ENCODE peak calls at places on chromosomes 7 and 10, in ten cellular contexts. One of them, this sample, is unnamed.
A peak's percentile ranks its signal among the peaks of the same experiment; 100 is the strongest.

GRCh38 chr7:44639701-44640321 is 33.4 kb downstream of the OGDH start:
- DNase-seq in left ventricle myocardium inferior: peak; percentile 36
- DNase-seq in GM23248: peak; percentile 69
- DNase-seq in mammary epithelial cell: peak; percentile 91
- DNase-seq in suprapubic skin: peak; percentile 77
- DNase-seq in heart left ventricle: no peak
- DNase-seq in cardiac muscle cell: peak; percentile 77
- DNase-seq in keratinocyte: peak; percentile 84
- DNase-seq in astrocyte: peak; percentile 91
- DNase-seq in CD8-positive, alpha-beta memory T cell: no peak
- DNase-seq in this sample: peak; percentile 84

GRCh38 chr10:114103286-114103685 is 59.6 kb downstream of the ADRB1 start:
- DNase-seq in CD8-positive, alpha-beta memory T cell: no peak
- DNase-seq in mammary epithelial cell: peak; percentile 46
- DNase-seq in heart left ventricle: no peak
- DNase-seq in keratinocyte: no peak
- DNase-seq in left ventricle myocardium inferior: no peak
- DNase-seq in astrocyte: peak; percentile 36
- DNase-seq in cardiac muscle cell: peak; percentile 57
- DNase-seq in GM23248: peak; percentile 78
- DNase-seq in suprapubic skin: no peak
- DNase-seq in this sample: no peak

GRCh38 chr7:35553498-35553897 is 141.4 kb downstream of the HERPUD2 start:
- DNase-seq in cardiac muscle cell: peak; percentile 21
- DNase-seq in left ventricle myocardium inferior: no peak
- DNase-seq in keratinocyte: no peak
- DNase-seq in suprapubic skin: no peak
- DNase-seq in CD8-positive, alpha-beta memory T cell: no peak
- DNase-seq in mammary epithelial cell: no peak
- DNase-seq in astrocyte: no peak
- DNase-seq in heart left ventricle: no peak
- DNase-seq in GM23248: no peak
- DNase-seq in this sample: no peak

GRCh38 chr7:6320791-6321190 is 48.4 kb upstream of the CYTH3 start:
- DNase-seq in keratinocyte: no peak
- DNase-seq in mammary epithelial cell: no peak
- DNase-seq in suprapubic skin: no peak
- DNase-seq in heart left ventricle: no peak
- DNase-seq in GM23248: no peak
- DNase-seq in CD8-positive, alpha-beta memory T cell: no peak
- DNase-seq in astrocyte: no peak
- DNase-seq in left ventricle myocardium inferior: no peak
- DNase-seq in cardiac muscle cell: no peak
- DNase-seq in this sample: no peak

GRCh38 chr10:114674321-114674720 is 16.2 kb upstream of the ABLIM1 start:
- DNase-seq in left ventricle myocardium inferior: no peak
- DNase-seq in astrocyte: no peak
- DNase-seq in keratinocyte: no peak
- DNase-seq in mammary epithelial cell: no peak
- DNase-seq in CD8-positive, alpha-beta memory T cell: no peak
- DNase-seq in suprapubic skin: no peak
- DNase-seq in GM23248: no peak
- DNase-seq in cardiac muscle cell: no peak
- DNase-seq in heart left ventricle: no peak
- DNase-seq in this sample: no peak

GRCh38 chr7:80450621-80451308 is 61.1 kb downstream of the GNAT3 start:
- DNase-seq in mammary epithelial cell: peak; percentile 41
- DNase-seq in cardiac muscle cell: no peak
- DNase-seq in CD8-positive, alpha-beta memory T cell: no peak
- DNase-seq in left ventricle myocardium inferior: no peak
- DNase-seq in GM23248: peak; percentile 44
- DNase-seq in keratinocyte: no peak
- DNase-seq in heart left ventricle: no peak
- DNase-seq in suprapubic skin: no peak
- DNase-seq in astrocyte: peak; percentile 67
- DNase-seq in this sample: no peak

GRCh38 chr10:52213511-52213831 is 100.6 kb upstream of the DKK1 start:
- DNase-seq in suprapubic skin: no peak
- DNase-seq in cardiac muscle cell: peak; percentile 26
- DNase-seq in CD8-positive, alpha-beta memory T cell: no peak
- DNase-seq in left ventricle myocardium inferior: no peak
- DNase-seq in heart left ventricle: no peak
- DNase-seq in astrocyte: peak; percentile 27
- DNase-seq in keratinocyte: no peak
- DNase-seq in GM23248: peak; percentile 73
- DNase-seq in mammary epithelial cell: peak; percentile 22
- DNase-seq in this sample: no peak

GRCh38 chr10:58326967-58327381 is 7.8 kb upstream of the UBE2D1 start:
- DNase-seq in GM23248: peak; percentile 90
- DNase-seq in CD8-positive, alpha-beta memory T cell: no peak
- DNase-seq in suprapubic skin: peak; percentile 81
- DNase-seq in cardiac muscle cell: no peak
- DNase-seq in left ventricle myocardium inferior: peak; percentile 57
- DNase-seq in astrocyte: peak; percentile 39
- DNase-seq in keratinocyte: peak; percentile 5
- DNase-seq in mammary epithelial cell: no peak
- DNase-seq in heart left ventricle: peak; percentile 41
- DNase-seq in this sample: no peak

GRCh38 chr7:140209866-140210609 is 33.3 kb upstream of the KDM7A start:
- DNase-seq in heart left ventricle: peak; percentile 37
- DNase-seq in CD8-positive, alpha-beta memory T cell: no peak
- DNase-seq in mammary epithelial cell: no peak
- DNase-seq in astrocyte: no peak
- DNase-seq in keratinocyte: no peak
- DNase-seq in cardiac muscle cell: no peak
- DNase-seq in left ventricle myocardium inferior: peak; percentile 35
- DNase-seq in suprapubic skin: no peak
- DNase-seq in GM23248: no peak
- DNase-seq in this sample: no peak

GRCh38 chr7:102450242-102450641 is 14.4 kb downstream of the ALKBH4 start:
- DNase-seq in heart left ventricle: no peak
- DNase-seq in GM23248: no peak
- DNase-seq in cardiac muscle cell: no peak
- DNase-seq in left ventricle myocardium inferior: no peak
- DNase-seq in CD8-positive, alpha-beta memory T cell: peak; percentile 25
- DNase-seq in keratinocyte: no peak
- DNase-seq in astrocyte: no peak
- DNase-seq in mammary epithelial cell: no peak
- DNase-seq in suprapubic skin: no peak
- DNase-seq in this sample: no peak

GRCh38 chr10:129844191-129844590 is 119.9 kb downstream of the EBF3 start:
- DNase-seq in suprapubic skin: peak; percentile 38
- DNase-seq in heart left ventricle: no peak
- DNase-seq in cardiac muscle cell: no peak
- DNase-seq in keratinocyte: no peak
- DNase-seq in astrocyte: no peak
- DNase-seq in CD8-positive, alpha-beta memory T cell: no peak
- DNase-seq in GM23248: no peak
- DNase-seq in left ventricle myocardium inferior: no peak
- DNase-seq in mammary epithelial cell: no peak
- DNase-seq in this sample: no peak
- H3K27me3 ChIP-seq in suprapubic skin: peaks cover 10% of the 10 kb centered on the region
- H3K27me3 ChIP-seq in heart left ventricle: no peaks in the 10 kb centered on the region
- H3K27me3 ChIP-seq in cardiac muscle cell: no peaks in the 10 kb centered on the region
- H3K27me3 ChIP-seq in keratinocyte: no peaks in the 10 kb centered on the region
- H3K27me3 ChIP-seq in astrocyte: no peaks in the 10 kb centered on the region
- H3K27me3 ChIP-seq in CD8-positive, alpha-beta memory T cell: no peaks in the 10 kb centered on the region
- H3K27me3 ChIP-seq in GM23248: no peaks in the 10 kb centered on the region
- H3K27me3 ChIP-seq in left ventricle myocardium inferior: no peaks in the 10 kb centered on the region
- H3K27me3 ChIP-seq in mammary epithelial cell: no peaks in the 10 kb centered on the region
- H3K27me3 ChIP-seq in this sample: peaks cover 2% of the 10 kb centered on the region

GRCh38 chr10:87660484-87661133 is 931 bp downstream of the PAPSS2 start:
- DNase-seq in left ventricle myocardium inferior: peak; percentile 20
- DNase-seq in cardiac muscle cell: no peak
- DNase-seq in keratinocyte: no peak
- DNase-seq in mammary epithelial cell: no peak
- DNase-seq in suprapubic skin: no peak
- DNase-seq in CD8-positive, alpha-beta memory T cell: no peak
- DNase-seq in heart left ventricle: peak; percentile 28
- DNase-seq in astrocyte: peak; percentile 77
- DNase-seq in GM23248: peak; percentile 72
- DNase-seq in this sample: no peak

GRCh38 chr10:87659571-87660483 is at the start of gene PAPSS2:
- DNase-seq in cardiac muscle cell: peak; percentile 65
- DNase-seq in mammary epithelial cell: peak; percentile 46
- DNase-seq in astrocyte: peak; percentile 63
- DNase-seq in left ventricle myocardium inferior: peak; percentile 72
- DNase-seq in GM23248: peak; percentile 83
- DNase-seq in suprapubic skin: peak; percentile 80
- DNase-seq in keratinocyte: no peak
- DNase-seq in heart left ventricle: peak; percentile 77
- DNase-seq in CD8-positive, alpha-beta memory T cell: no peak
- DNase-seq in this sample: no peak

GRCh38 chr10:87658383-87658795 is 1.3 kb upstream of the PAPSS2 start:
- DNase-seq in CD8-positive, alpha-beta memory T cell: no peak
- DNase-seq in keratinocyte: no peak
- DNase-seq in cardiac muscle cell: peak; percentile 46
- DNase-seq in astrocyte: no peak
- DNase-seq in GM23248: peak; percentile 15
- DNase-seq in mammary epithelial cell: no peak
- DNase-seq in suprapubic skin: no peak
- DNase-seq in left ventricle myocardium inferior: no peak
- DNase-seq in heart left ventricle: no peak
- DNase-seq in this sample: no peak

GRCh38 chr10:87657370-87657769 is 2.3 kb upstream of the PAPSS2 start:
- DNase-seq in suprapubic skin: no peak
- DNase-seq in mammary epithelial cell: no peak
- DNase-seq in left ventricle myocardium inferior: no peak
- DNase-seq in astrocyte: peak; percentile 64
- DNase-seq in keratinocyte: no peak
- DNase-seq in heart left ventricle: no peak
- DNase-seq in GM23248: peak; percentile 40
- DNase-seq in CD8-positive, alpha-beta memory T cell: no peak
- DNase-seq in cardiac muscle cell: no peak
- DNase-seq in this sample: no peak

DNA sequence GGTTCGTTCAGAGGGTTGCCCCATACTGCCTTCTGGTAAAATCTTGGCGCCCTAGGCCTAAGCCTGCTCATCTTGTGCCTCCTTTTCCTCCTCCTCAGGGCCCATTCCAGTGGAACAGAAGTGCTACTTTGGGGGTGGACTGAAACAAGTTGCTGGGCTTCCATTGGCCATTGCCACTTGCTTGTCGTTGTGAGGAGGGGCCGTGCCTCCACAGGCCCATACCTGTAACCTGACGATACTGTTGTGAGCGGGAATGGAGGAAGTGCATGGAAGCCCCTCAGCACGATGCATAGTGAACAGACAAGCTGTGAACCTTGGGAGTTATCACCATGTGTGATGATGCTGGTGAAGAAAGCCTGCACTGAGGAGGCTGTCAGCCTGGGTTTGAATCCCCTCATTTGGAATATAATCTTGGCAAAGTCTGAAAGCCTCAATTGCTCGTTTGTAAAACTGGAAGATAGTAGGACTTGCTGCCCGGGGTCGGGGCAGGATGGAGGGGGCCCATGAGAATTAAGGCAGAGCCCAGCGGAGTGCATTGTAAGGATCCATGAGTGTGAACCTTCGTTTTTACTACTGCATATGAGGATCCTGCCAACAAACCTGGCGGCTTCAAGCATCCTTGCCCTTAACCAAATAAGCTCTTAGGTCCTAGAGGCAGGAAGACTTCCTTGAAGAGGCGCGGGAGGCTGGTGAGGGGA is 671 bp upstream of the PAPSS2 start:
- DNase-seq in astrocyte: no peak
- DNase-seq in mammary epithelial cell: no peak
- DNase-seq in left ventricle myocardium inferior: no peak
- DNase-seq in heart left ventricle: no peak
- DNase-seq in cardiac muscle cell: peak; percentile 47
- DNase-seq in CD8-positive, alpha-beta memory T cell: no peak
- DNase-seq in suprapubic skin: no peak
- DNase-seq in GM23248: no peak
- DNase-seq in keratinocyte: no peak
- DNase-seq in this sample: no peak
- H3K4me3 ChIP-seq in astrocyte: peak overlapping the region; percentile 100
- H3K4me3 ChIP-seq in mammary epithelial cell: no peak overlapping the region
- H3K4me3 ChIP-seq in left ventricle myocardium inferior: peak overlapping the region; percentile 89
- H3K4me3 ChIP-seq in heart left ventricle: peak overlapping the region; percentile 92
- H3K4me3 ChIP-seq in cardiac muscle cell: peak overlapping the region; percentile 79
- H3K4me3 ChIP-seq in CD8-positive, alpha-beta memory T cell: no peak overlapping the region
- H3K4me3 ChIP-seq in suprapubic skin: peak overlapping the region; percentile 62
- H3K4me3 ChIP-seq in GM23248: peak overlapping the region; percentile 99
- H3K4me3 ChIP-seq in keratinocyte: no peak overlapping the region
- H3K4me3 ChIP-seq in this sample: peak overlapping the region; percentile 73

GRCh38 chr10:87860156-87860795 is 3.1 kb downstream of the KLLN start:
- DNase-seq in mammary epithelial cell: peak; percentile 68
- DNase-seq in astrocyte: peak; percentile 46
- DNase-seq in suprapubic skin: no peak
- DNase-seq in heart left ventricle: no peak
- DNase-seq in left ventricle myocardium inferior: no peak
- DNase-seq in CD8-positive, alpha-beta memory T cell: no peak
- DNase-seq in cardiac muscle cell: peak; percentile 23
- DNase-seq in keratinocyte: no peak
- DNase-seq in GM23248: peak; percentile 66
- DNase-seq in this sample: no peak
- H3K27me3 ChIP-seq in mammary epithelial cell: no peaks in the 10 kb centered on the region
- H3K27me3 ChIP-seq in astrocyte: no peaks in the 10 kb centered on the region
- H3K27me3 ChIP-seq in suprapubic skin: no peaks in the 10 kb centered on the region
- H3K27me3 ChIP-seq in heart left ventricle: no peaks in the 10 kb centered on the region
- H3K27me3 ChIP-seq in left ventricle myocardium inferior: no peaks in the 10 kb centered on the region
- H3K27me3 ChIP-seq in CD8-positive, alpha-beta memory T cell: no peaks in the 10 kb centered on the region
- H3K27me3 ChIP-seq in cardiac muscle cell: no peaks in the 10 kb centered on the region
- H3K27me3 ChIP-seq in keratinocyte: no peaks in the 10 kb centered on the region
- H3K27me3 ChIP-seq in GM23248: no peaks in the 10 kb centered on the region
- H3K27me3 ChIP-seq in this sample: no peaks in the 10 kb centered on the region

GRCh38 chr10:61356342-61356741 is 96.8 kb downstream of the TMEM26 start:
- DNase-seq in suprapubic skin: no peak
- DNase-seq in cardiac muscle cell: no peak
- DNase-seq in left ventricle myocardium inferior: no peak
- DNase-seq in keratinocyte: no peak
- DNase-seq in astrocyte: no peak
- DNase-seq in heart left ventricle: no peak
- DNase-seq in CD8-positive, alpha-beta memory T cell: no peak
- DNase-seq in mammary epithelial cell: no peak
- DNase-seq in GM23248: peak; percentile 19
- DNase-seq in this sample: no peak

GRCh38 chr10:61357687-61358086 is 95.5 kb downstream of the TMEM26 start:
- DNase-seq in suprapubic skin: no peak
- DNase-seq in heart left ventricle: no peak
- DNase-seq in cardiac muscle cell: no peak
- DNase-seq in GM23248: no peak
- DNase-seq in left ventricle myocardium inferior: no peak
- DNase-seq in CD8-positive, alpha-beta memory T cell: no peak
- DNase-seq in keratinocyte: no peak
- DNase-seq in mammary epithelial cell: no peak
- DNase-seq in astrocyte: no peak
- DNase-seq in this sample: no peak

GRCh38 chr10:61350794-61351193 is 102.4 kb downstream of the TMEM26 start:
- DNase-seq in suprapubic skin: no peak
- DNase-seq in cardiac muscle cell: no peak
- DNase-seq in mammary epithelial cell: no peak
- DNase-seq in heart left ventricle: no peak
- DNase-seq in GM23248: no peak
- DNase-seq in keratinocyte: no peak
- DNase-seq in CD8-positive, alpha-beta memory T cell: no peak
- DNase-seq in astrocyte: no peak
- DNase-seq in left ventricle myocardium inferior: no peak
- DNase-seq in this sample: no peak

GRCh38 chr10:61355211-61355610 is 98.0 kb downstream of the TMEM26 start:
- DNase-seq in CD8-positive, alpha-beta memory T cell: no peak
- DNase-seq in cardiac muscle cell: no peak
- DNase-seq in astrocyte: no peak
- DNase-seq in GM23248: no peak
- DNase-seq in mammary epithelial cell: no peak
- DNase-seq in left ventricle myocardium inferior: no peak
- DNase-seq in keratinocyte: no peak
- DNase-seq in heart left ventricle: no peak
- DNase-seq in suprapubic skin: no peak
- DNase-seq in this sample: no peak

GRCh38 chr10:61354538-61354937 is 98.6 kb downstream of the TMEM26 start:
- DNase-seq in left ventricle myocardium inferior: no peak
- DNase-seq in heart left ventricle: no peak
- DNase-seq in astrocyte: no peak
- DNase-seq in mammary epithelial cell: no peak
- DNase-seq in suprapubic skin: no peak
- DNase-seq in GM23248: no peak
- DNase-seq in cardiac muscle cell: no peak
- DNase-seq in CD8-positive, alpha-beta memory T cell: no peak
- DNase-seq in keratinocyte: no peak
- DNase-seq in this sample: no peak
- H3K4me3 ChIP-seq in left ventricle myocardium inferior: no peak overlapping the region
- H3K4me3 ChIP-seq in heart left ventricle: no peak overlapping the region
- H3K4me3 ChIP-seq in astrocyte: no peak overlapping the region
- H3K4me3 ChIP-seq in mammary epithelial cell: no peak overlapping the region
- H3K4me3 ChIP-seq in suprapubic skin: no peak overlapping the region
- H3K4me3 ChIP-seq in GM23248: no peak overlapping the region
- H3K4me3 ChIP-seq in cardiac muscle cell: no peak overlapping the region
- H3K4me3 ChIP-seq in CD8-positive, alpha-beta memory T cell: no peak overlapping the region
- H3K4me3 ChIP-seq in keratinocyte: no peak overlapping the region
- H3K4me3 ChIP-seq in this sample: no peak overlapping the region